ENCODE peak calls at places on chromosomes 3 and 15, in seven cellular contexts. One of them, this sample, is unnamed.

GRCh38 chr3:121720163-121720562 is 29.4 kb downstream of the GOLGB1 start:
- DNase-seq in dorsolateral prefrontal cortex: no peak
- DNase-seq in AG08395: no peak
- DNase-seq in PC-3: no peak
- DNase-seq in stimulated activated CD4-positive, alpha-beta T cell treated with anti-CD3 and anti-CD28 coated beads, Interleukin-4, amount 100 ng/mL, for 24 hours: no peak
- DNase-seq in NCI-H1417: no peak
- DNase-seq in sigmoid colon: no peak
- DNase-seq in this sample: no peak

GRCh38 chr3:197541756-197542539 is 13.8 kb downstream of the BDH1 start:
- DNase-seq in PC-3: no peak
- DNase-seq in dorsolateral prefrontal cortex: peak
- DNase-seq in NCI-H1417: no peak
- DNase-seq in AG08395: peak
- DNase-seq in stimulated activated CD4-positive, alpha-beta T cell treated with anti-CD3 and anti-CD28 coated beads, Interleukin-4, amount 100 ng/mL, for 24 hours: no peak
- DNase-seq in sigmoid colon: peak
- DNase-seq in this sample: peak

GRCh38 chr3:62378329-62378789 is 5.0 kb upstream of the FEZF2 start:
- DNase-seq in sigmoid colon: no peak
- DNase-seq in stimulated activated CD4-positive, alpha-beta T cell treated with anti-CD3 and anti-CD28 coated beads, Interleukin-4, amount 100 ng/mL, for 24 hours: no peak
- DNase-seq in NCI-H1417: no peak
- DNase-seq in PC-3: no peak
- DNase-seq in dorsolateral prefrontal cortex: no peak
- DNase-seq in AG08395: no peak
- DNase-seq in this sample: no peak

GRCh38 chr3:146165370-146165769 is 4.4 kb upstream of the PLOD2 start:
- DNase-seq in PC-3: peak
- DNase-seq in sigmoid colon: no peak
- DNase-seq in dorsolateral prefrontal cortex: no peak
- DNase-seq in NCI-H1417: no peak
- DNase-seq in AG08395: no peak
- DNase-seq in stimulated activated CD4-positive, alpha-beta T cell treated with anti-CD3 and anti-CD28 coated beads, Interleukin-4, amount 100 ng/mL, for 24 hours: no peak
- DNase-seq in this sample: peak

GRCh38 chr3:131540821-131541220 is 38.0 kb upstream of the MRPL3 start:
- DNase-seq in AG08395: no peak
- DNase-seq in dorsolateral prefrontal cortex: no peak
- DNase-seq in PC-3: no peak
- DNase-seq in stimulated activated CD4-positive, alpha-beta T cell treated with anti-CD3 and anti-CD28 coated beads, Interleukin-4, amount 100 ng/mL, for 24 hours: no peak
- DNase-seq in sigmoid colon: no peak
- DNase-seq in NCI-H1417: no peak
- DNase-seq in this sample: no peak

GRCh38 chr15:70236306-70237103 is 138.8 kb upstream of the TLE3 start:
- DNase-seq in PC-3: peak
- DNase-seq in stimulated activated CD4-positive, alpha-beta T cell treated with anti-CD3 and anti-CD28 coated beads, Interleukin-4, amount 100 ng/mL, for 24 hours: no peak
- DNase-seq in dorsolateral prefrontal cortex: no peak
- DNase-seq in sigmoid colon: peak
- DNase-seq in AG08395: peak
- DNase-seq in NCI-H1417: no peak
- DNase-seq in this sample: no peak

GRCh38 chr15:76875911-76876310 is 29.2 kb downstream of the SCAPER start:
- DNase-seq in sigmoid colon: no peak
- DNase-seq in dorsolateral prefrontal cortex: no peak
- DNase-seq in AG08395: no peak
- DNase-seq in PC-3: no peak
- DNase-seq in NCI-H1417: no peak
- DNase-seq in stimulated activated CD4-positive, alpha-beta T cell treated with anti-CD3 and anti-CD28 coated beads, Interleukin-4, amount 100 ng/mL, for 24 hours: no peak
- DNase-seq in this sample: no peak

GRCh38 chr3:184002469-184002868 is 15.2 kb downstream of the ABCC5 start:
- DNase-seq in AG08395: no peak
- DNase-seq in sigmoid colon: no peak
- DNase-seq in NCI-H1417: no peak
- DNase-seq in stimulated activated CD4-positive, alpha-beta T cell treated with anti-CD3 and anti-CD28 coated beads, Interleukin-4, amount 100 ng/mL, for 24 hours: no peak
- DNase-seq in PC-3: no peak
- DNase-seq in dorsolateral prefrontal cortex: no peak
- DNase-seq in this sample: no peak

GRCh38 chr3:125260158-125260557 is 47.6 kb upstream of the SLC12A8 start:
- DNase-seq in sigmoid colon: no peak
- DNase-seq in dorsolateral prefrontal cortex: no peak
- DNase-seq in NCI-H1417: peak
- DNase-seq in PC-3: no peak
- DNase-seq in AG08395: no peak
- DNase-seq in stimulated activated CD4-positive, alpha-beta T cell treated with anti-CD3 and anti-CD28 coated beads, Interleukin-4, amount 100 ng/mL, for 24 hours: no peak
- DNase-seq in this sample: no peak

GRCh38 chr3:51391566-51392300 is 648 bp downstream of the RBM15B start:
- DNase-seq in AG08395: peak
- DNase-seq in sigmoid colon: no peak
- DNase-seq in dorsolateral prefrontal cortex: no peak
- DNase-seq in NCI-H1417: peak
- DNase-seq in stimulated activated CD4-positive, alpha-beta T cell treated with anti-CD3 and anti-CD28 coated beads, Interleukin-4, amount 100 ng/mL, for 24 hours: peak
- DNase-seq in PC-3: peak
- DNase-seq in this sample: peak

GRCh38 chr3:148513066-148513671 is 184.5 kb upstream of the AGTR1 start:
- DNase-seq in AG08395: no peak
- DNase-seq in sigmoid colon: no peak
- DNase-seq in dorsolateral prefrontal cortex: no peak
- DNase-seq in PC-3: no peak
- DNase-seq in NCI-H1417: no peak
- DNase-seq in stimulated activated CD4-positive, alpha-beta T cell treated with anti-CD3 and anti-CD28 coated beads, Interleukin-4, amount 100 ng/mL, for 24 hours: no peak
- DNase-seq in this sample: peak

GRCh38 chr15:76998661-76999285 is 3.8 kb downstream of the PSTPIP1 start:
- DNase-seq in PC-3: no peak
- DNase-seq in stimulated activated CD4-positive, alpha-beta T cell treated with anti-CD3 and anti-CD28 coated beads, Interleukin-4, amount 100 ng/mL, for 24 hours: no peak
- DNase-seq in dorsolateral prefrontal cortex: no peak
- DNase-seq in NCI-H1417: peak
- DNase-seq in AG08395: no peak
- DNase-seq in sigmoid colon: no peak
- DNase-seq in this sample: no peak

GRCh38 chr15:35784745-35785144 is 238.8 kb upstream of the DPH6 start:
- DNase-seq in stimulated activated CD4-positive, alpha-beta T cell treated with anti-CD3 and anti-CD28 coated beads, Interleukin-4, amount 100 ng/mL, for 24 hours: no peak
- DNase-seq in dorsolateral prefrontal cortex: no peak
- DNase-seq in NCI-H1417: peak
- DNase-seq in PC-3: no peak
- DNase-seq in sigmoid colon: no peak
- DNase-seq in AG08395: no peak
- DNase-seq in this sample: no peak